ENCODE peak calls at places on chromosome 1, in five cellular contexts. I is GM12878, C is amniotic stem cell, S is GM19239, Y is HFFc6. R is an unnamed sample.

GRCh38 chr1:111205724-111206070 is 5.3 kb upstream of the DENND2D start:
- DNase-seq in S (no peak), C (no peak), Y (peak), I (no peak), R (no peak)

GRCh38 chr1:55750020-55750995 is 535.1 kb upstream of the USP24 start:
- DNase-seq in I (no peak), C (no peak), Y (no peak), S (no peak), R (no peak)

GRCh38 chr1:84146375-84147032 is 2.4 kb downstream of the PRKACB start:
- DNase-seq in C (peak), I (no peak), Y (peak), S (no peak), R (no peak)

GRCh38 chr1:29975036-29975694 is 738.8 kb downstream of the PTPRU start:
- DNase-seq in Y (no peak), C (no peak), S (no peak), I (no peak), R (no peak)

GRCh38 chr1:117453958-117454357 is 86.7 kb downstream of the MAN1A2 start:
- DNase-seq in C (no peak), Y (no peak), S (no peak), I (no peak), R (no peak)

GRCh38 chr1:173190101-173190895 is 16.8 kb downstream of the TNFSF4 start:
- DNase-seq in C (no peak), S (no peak), Y (peak), I (peak), R (no peak)

GRCh38 chr1:101587749-101588148 is 350.9 kb downstream of the S1PR1 start:
- DNase-seq in S (no peak), Y (no peak), I (no peak), C (no peak), R (no peak)

GRCh38 chr1:152440635-152441471 is 26.8 kb upstream of the CRNN start:
- DNase-seq in Y (peak), S (peak), C (peak), I (peak), R (peak)

GRCh38 chr1:203479646-203480045 is 4.0 kb downstream of the PRELP start:
- DNase-seq in C (no peak), I (no peak), S (no peak), Y (peak), R (no peak)

GRCh38 chr1:43582162-43582566 is 51.5 kb downstream of the PTPRF start:
- DNase-seq in C (peak), S (no peak), Y (peak), I (peak), R (peak)

GRCh38 chr1:36326499-36326898 is 3.1 kb upstream of the EVA1B start:
- DNase-seq in I (no peak), C (no peak), S (no peak), Y (no peak), R (no peak)

R was measured in GM12864.